ENCODE peak calls at places on chromosome 4, in four cellular contexts. R is GM23248, K is tibial nerve, W is heart right ventricle. H is an unnamed sample.

GRCh38 chr4:7909966-7910720 is 29.5 kb downstream of the AFAP1 start:
- DNase-seq in K (no peak), R (peak), W (no peak), H (peak)

GRCh38 chr4:1777822-1778641 is 15.1 kb upstream of the FGFR3 start:
- DNase-seq in W (no peak), R (peak), K (no peak), H (no peak)

GRCh38 chr4:85058551-85058950 is 92.1 kb upstream of the WDFY3 start:
- DNase-seq in R (no peak), K (no peak), W (no peak), H (no peak)

GRCh38 chr4:107699466-107700206 is 20.4 kb downstream of the PAPSS1 start:
- DNase-seq in R (peak), K (no peak), W (no peak), H (no peak)

GRCh38 chr4:185039508-185040273 is 21.4 kb downstream of the HELT start:
- DNase-seq in W (no peak), R (peak), K (no peak), H (peak)

GRCh38 chr4:151097759-151098158 is 1.7 kb upstream of the RPS3A start:
- DNase-seq in K (no peak), R (no peak), W (no peak), H (no peak)

GRCh38 chr4:48851651-48852050 is 20.8 kb downstream of the OCIAD1 start:
- DNase-seq in W (no peak), R (no peak), K (no peak), H (no peak)

GRCh38 chr4:185119927-185120630 is 23.0 kb upstream of the SLC25A4 start:
- DNase-seq in R (no peak), W (no peak), K (no peak), H (no peak)

GRCh38 chr4:83644677-83645639 is 109.0 kb downstream of the GPAT3 start:
- DNase-seq in W (no peak), R (peak), K (no peak), H (peak)

GRCh38 chr4:82480786-82481317 is 50.5 kb downstream of the ENOPH1 start:
- DNase-seq in K (no peak), W (no peak), R (no peak), H (no peak)

GRCh38 chr4:148926861-148927260 is 484.6 kb upstream of the NR3C2 start:
- DNase-seq in R (peak), W (peak), K (no peak), H (peak)

GRCh38 chr4:8295471-8295870 is 25.9 kb downstream of the HTRA3 start:
- DNase-seq in R (no peak), W (no peak), K (no peak), H (no peak)

GRCh38 chr4:68617003-68617698 is 41.0 kb upstream of the UGT2B17 start:
- DNase-seq in R (no peak), K (no peak), W (no peak), H (no peak)

GRCh38 chr4:53908661-53909078 is 155.7 kb downstream of the CHIC2 start:
- DNase-seq in K (no peak), W (no peak), R (peak), H (peak)

GRCh38 chr4:188246488-188246887 is 107.2 kb downstream of the TRIML1 start:
- DNase-seq in R (no peak), K (no peak), W (no peak), H (peak)

GRCh38 chr4:152850377-152850776 is 70.6 kb downstream of the ARFIP1 start:
- DNase-seq in K (no peak), R (peak), W (no peak), H (peak)
- H3K4me3 ChIP-seq in K (no peak), R (no peak), W (no peak), H (no peak)

DNA sequence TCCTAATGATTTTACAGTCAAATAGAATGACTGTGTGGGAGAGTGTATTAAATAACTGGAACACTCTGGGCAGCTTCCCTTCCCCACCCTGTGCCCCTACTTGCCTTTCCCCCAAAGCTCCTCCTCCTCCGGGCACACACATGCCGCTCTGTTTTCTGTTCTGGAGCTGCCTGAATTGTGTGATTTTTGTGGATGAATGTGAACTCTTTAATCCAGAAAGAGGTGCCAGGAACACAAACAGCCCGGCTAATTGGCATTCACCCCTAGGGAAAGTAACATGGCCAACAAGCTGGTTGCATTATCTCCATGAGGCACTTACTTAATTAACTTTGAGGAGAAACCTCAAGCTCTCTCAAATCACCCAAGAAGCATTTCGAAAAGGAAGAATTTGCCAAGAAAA is 28.2 kb downstream of the FGF2 start:
- DNase-seq in W (no peak), K (no peak), R (no peak), H (no peak)
- H3K4me3 ChIP-seq in W (no peak), K (peak), R (peak), H (peak)

DNA sequence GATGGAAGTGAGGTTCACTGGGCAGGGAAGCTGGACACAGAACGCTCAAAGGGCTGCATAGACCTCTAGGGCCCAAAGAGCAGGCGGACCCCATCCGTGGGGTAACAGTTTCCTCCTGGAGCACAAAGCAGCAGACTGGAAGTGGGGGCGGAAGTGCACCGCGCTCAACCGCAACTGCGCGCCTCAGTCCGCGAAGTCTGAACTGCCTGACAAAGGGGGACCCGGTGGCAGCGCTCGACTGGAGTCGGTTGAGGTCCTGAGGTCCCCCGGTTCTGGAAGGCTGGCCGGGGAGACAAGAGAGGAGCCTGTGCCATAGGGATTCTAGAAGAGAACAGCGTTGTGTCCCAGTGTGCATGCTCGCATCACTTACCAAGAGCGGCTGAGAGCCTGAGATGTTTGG is 58.5 kb downstream of the ALPK1 start:
- DNase-seq in W (no peak), K (no peak), R (no peak), H (no peak)
- H3K4me3 ChIP-seq in W (no peak), K (no peak), R (no peak), H (no peak)

DNA sequence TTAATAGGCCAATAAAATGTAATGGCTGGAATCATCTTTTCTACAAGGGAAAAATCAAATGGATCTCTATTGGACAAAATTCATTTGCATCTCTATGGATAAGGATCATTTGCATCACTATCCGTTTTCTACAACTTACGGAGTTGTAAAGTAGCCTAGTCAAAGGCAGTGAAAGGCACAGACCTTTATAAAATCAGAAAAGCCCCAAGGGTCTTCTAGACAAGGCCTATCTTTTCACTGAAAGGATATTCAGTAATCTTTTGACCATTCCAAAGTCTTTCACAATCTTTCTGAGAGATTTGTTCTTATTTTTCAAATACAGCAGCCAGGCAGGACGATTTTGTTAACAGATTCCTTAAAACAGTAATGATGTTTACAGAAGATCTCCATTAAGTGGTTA is 119.5 kb upstream of the JADE1 start:
- DNase-seq in K (no peak), W (no peak), R (no peak), H (no peak)
- H3K4me3 ChIP-seq in K (no peak), W (no peak), R (no peak), H (no peak)

GRCh38 chr4:139887962-139888735 is 222.5 kb downstream of the MGST2 start:
- DNase-seq in R (no peak), K (no peak), W (no peak), H (no peak)

GRCh38 chr4:139884438-139884837 is 218.8 kb downstream of the MGST2 start:
- DNase-seq in R (no peak), K (no peak), W (no peak), H (no peak)

GRCh38 chr4:139889194-139889762 is 223.7 kb downstream of the MGST2 start:
- DNase-seq in W (no peak), R (no peak), K (no peak), H (peak)

GRCh38 chr4:139887378-139887801 is 221.8 kb downstream of the MGST2 start:
- DNase-seq in W (no peak), R (peak), K (no peak), H (peak)

DNA sequence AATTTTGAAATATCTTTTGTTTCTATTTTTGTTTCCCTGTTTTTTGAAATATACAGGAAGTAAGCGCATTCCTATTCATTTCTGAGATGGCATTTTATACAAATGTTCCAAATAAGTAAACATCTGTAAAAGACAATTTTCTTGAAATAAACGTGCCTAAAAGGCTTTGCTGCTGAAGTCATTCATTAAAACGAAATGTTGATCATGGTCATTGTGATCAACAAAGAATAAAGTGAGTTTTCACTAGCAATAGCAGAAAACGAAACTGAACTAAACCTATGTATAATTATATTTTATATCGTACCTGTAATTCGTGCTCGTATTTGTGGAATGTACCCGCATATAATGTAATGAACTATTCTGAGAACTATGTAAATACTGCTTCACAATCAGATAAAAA is 221.2 kb downstream of the MGST2 start:
- DNase-seq in R (no peak), W (no peak), K (no peak), H (no peak)
- H3K4me3 ChIP-seq in R (peak), W (no peak), K (peak), H (no peak)

H was measured in fibroblast of mammary gland.